ENCODE peak calls at places on chromosomes 3 and 15, in seven cellular contexts. One of them, this sample, is unnamed.

GRCh38 chr15:52021128-52021671 is 2.2 kb downstream of the MAPK6 start:
- DNase-seq in astrocyte of the spinal cord: peak; percentile 93
- DNase-seq in HCT116: peak; percentile 54
- DNase-seq in choroid plexus epithelial cell: peak; percentile 97
- DNase-seq in activated B cell treated with CpG ODN at 0.5 μM for 24 hours: no peak
- DNase-seq in RWPE1: peak; percentile 89
- DNase-seq in PC-3: peak; percentile 71
- DNase-seq in this sample: peak; percentile 91

GRCh38 chr15:58043192-58043903 is 22.2 kb downstream of the ALDH1A2 start:
- DNase-seq in astrocyte of the spinal cord: peak; percentile 35
- DNase-seq in HCT116: peak; percentile 29
- DNase-seq in choroid plexus epithelial cell: peak; percentile 66
- DNase-seq in activated B cell treated with CpG ODN at 0.5 μM for 24 hours: no peak
- DNase-seq in RWPE1: no peak
- DNase-seq in PC-3: peak; percentile 42
- DNase-seq in this sample: peak; percentile 66

GRCh38 chr3:143627336-143627735 is 220.9 kb downstream of the SLC9A9 start:
- DNase-seq in astrocyte of the spinal cord: peak; percentile 61
- DNase-seq in HCT116: no peak
- DNase-seq in choroid plexus epithelial cell: peak; percentile 47
- DNase-seq in activated B cell treated with CpG ODN at 0.5 μM for 24 hours: no peak
- DNase-seq in RWPE1: no peak
- DNase-seq in PC-3: no peak
- DNase-seq in this sample: peak; percentile 47

GRCh38 chr15:94263341-94264273 is 32.2 kb downstream of the MCTP2 start:
- DNase-seq in astrocyte of the spinal cord: peak; percentile 14
- DNase-seq in HCT116: no peak
- DNase-seq in choroid plexus epithelial cell: no peak
- DNase-seq in activated B cell treated with CpG ODN at 0.5 μM for 24 hours: no peak
- DNase-seq in RWPE1: no peak
- DNase-seq in PC-3: no peak
- DNase-seq in this sample: peak; percentile 44

GRCh38 chr15:23855947-23856346 is 168.8 kb upstream of the NDN start:
- DNase-seq in astrocyte of the spinal cord: no peak
- DNase-seq in HCT116: no peak
- DNase-seq in choroid plexus epithelial cell: no peak
- DNase-seq in activated B cell treated with CpG ODN at 0.5 μM for 24 hours: no peak
- DNase-seq in RWPE1: no peak
- DNase-seq in PC-3: no peak
- DNase-seq in this sample: no peak

GRCh38 chr3:66133050-66133757 is 87.6 kb upstream of the SLC25A26 start:
- DNase-seq in astrocyte of the spinal cord: peak; percentile 78
- DNase-seq in HCT116: no peak
- DNase-seq in choroid plexus epithelial cell: peak; percentile 70
- DNase-seq in activated B cell treated with CpG ODN at 0.5 μM for 24 hours: no peak
- DNase-seq in RWPE1: no peak
- DNase-seq in PC-3: peak; percentile 73
- DNase-seq in this sample: no peak

GRCh38 chr15:60423540-60423939 is 25.8 kb upstream of the ANXA2 start:
- DNase-seq in astrocyte of the spinal cord: peak; percentile 94
- DNase-seq in HCT116: peak; percentile 52
- DNase-seq in choroid plexus epithelial cell: peak; percentile 96
- DNase-seq in activated B cell treated with CpG ODN at 0.5 μM for 24 hours: no peak
- DNase-seq in RWPE1: peak; percentile 69
- DNase-seq in PC-3: peak; percentile 88
- DNase-seq in this sample: peak; percentile 66

GRCh38 chr3:126117786-126118185 is 33.9 kb upstream of the SLC41A3 start:
- DNase-seq in astrocyte of the spinal cord: no peak
- DNase-seq in HCT116: no peak
- DNase-seq in choroid plexus epithelial cell: no peak
- DNase-seq in activated B cell treated with CpG ODN at 0.5 μM for 24 hours: peak; percentile 3
- DNase-seq in RWPE1: no peak
- DNase-seq in PC-3: no peak
- DNase-seq in this sample: no peak

GRCh38 chr3:39146611-39147373 is 6.6 kb downstream of the CSRNP1 start:
- DNase-seq in astrocyte of the spinal cord: peak; percentile 97
- DNase-seq in HCT116: peak; percentile 77
- DNase-seq in choroid plexus epithelial cell: peak; percentile 99
- DNase-seq in activated B cell treated with CpG ODN at 0.5 μM for 24 hours: no peak
- DNase-seq in RWPE1: peak; percentile 81
- DNase-seq in PC-3: peak; percentile 97
- DNase-seq in this sample: peak; percentile 97

GRCh38 chr15:41323611-41324010 is 8.8 kb downstream of the OIP5 start:
- DNase-seq in astrocyte of the spinal cord: no peak
- DNase-seq in HCT116: no peak
- DNase-seq in choroid plexus epithelial cell: no peak
- DNase-seq in activated B cell treated with CpG ODN at 0.5 μM for 24 hours: no peak
- DNase-seq in RWPE1: no peak
- DNase-seq in PC-3: no peak
- DNase-seq in this sample: no peak

GRCh38 chr3:46412786-46413298 is 5.8 kb downstream of the CCRL2 start:
- DNase-seq in astrocyte of the spinal cord: no peak
- DNase-seq in HCT116: no peak
- DNase-seq in choroid plexus epithelial cell: no peak
- DNase-seq in activated B cell treated with CpG ODN at 0.5 μM for 24 hours: no peak
- DNase-seq in RWPE1: no peak
- DNase-seq in PC-3: no peak
- DNase-seq in this sample: no peak

GRCh38 chr15:70324001-70324974 is 226.6 kb upstream of the TLE3 start:
- DNase-seq in astrocyte of the spinal cord: peak; percentile 83
- DNase-seq in HCT116: no peak
- DNase-seq in choroid plexus epithelial cell: peak; percentile 86
- DNase-seq in activated B cell treated with CpG ODN at 0.5 μM for 24 hours: no peak
- DNase-seq in RWPE1: peak; percentile 86
- DNase-seq in PC-3: peak; percentile 94
- DNase-seq in this sample: peak; percentile 78

GRCh38 chr3:31699309-31699953 is 166.7 kb downstream of the STT3B start:
- DNase-seq in astrocyte of the spinal cord: no peak
- DNase-seq in HCT116: no peak
- DNase-seq in choroid plexus epithelial cell: no peak
- DNase-seq in activated B cell treated with CpG ODN at 0.5 μM for 24 hours: no peak
- DNase-seq in RWPE1: no peak
- DNase-seq in PC-3: peak; percentile 87
- DNase-seq in this sample: peak; percentile 72

GRCh38 chr3:58164199-58164879 is 46.4 kb downstream of the DNASE1L3 start:
- DNase-seq in astrocyte of the spinal cord: peak; percentile 84
- DNase-seq in HCT116: no peak
- DNase-seq in choroid plexus epithelial cell: peak; percentile 60
- DNase-seq in activated B cell treated with CpG ODN at 0.5 μM for 24 hours: no peak
- DNase-seq in RWPE1: no peak
- DNase-seq in PC-3: peak; percentile 60
- DNase-seq in this sample: peak; percentile 38
- TF ChIP-seq CTCF in astrocyte of the spinal cord: no peak
- TF ChIP-seq CTCF in HCT116: no peak
- TF ChIP-seq CTCF in choroid plexus epithelial cell: no peak
- TF ChIP-seq CTCF in activated B cell treated with CpG ODN at 0.5 μM for 24 hours: no peak
- TF ChIP-seq CTCF in RWPE1: no peak
- TF ChIP-seq CTCF in PC-3: no peak
- TF ChIP-seq CTCF in this sample: no peak

DNA sequence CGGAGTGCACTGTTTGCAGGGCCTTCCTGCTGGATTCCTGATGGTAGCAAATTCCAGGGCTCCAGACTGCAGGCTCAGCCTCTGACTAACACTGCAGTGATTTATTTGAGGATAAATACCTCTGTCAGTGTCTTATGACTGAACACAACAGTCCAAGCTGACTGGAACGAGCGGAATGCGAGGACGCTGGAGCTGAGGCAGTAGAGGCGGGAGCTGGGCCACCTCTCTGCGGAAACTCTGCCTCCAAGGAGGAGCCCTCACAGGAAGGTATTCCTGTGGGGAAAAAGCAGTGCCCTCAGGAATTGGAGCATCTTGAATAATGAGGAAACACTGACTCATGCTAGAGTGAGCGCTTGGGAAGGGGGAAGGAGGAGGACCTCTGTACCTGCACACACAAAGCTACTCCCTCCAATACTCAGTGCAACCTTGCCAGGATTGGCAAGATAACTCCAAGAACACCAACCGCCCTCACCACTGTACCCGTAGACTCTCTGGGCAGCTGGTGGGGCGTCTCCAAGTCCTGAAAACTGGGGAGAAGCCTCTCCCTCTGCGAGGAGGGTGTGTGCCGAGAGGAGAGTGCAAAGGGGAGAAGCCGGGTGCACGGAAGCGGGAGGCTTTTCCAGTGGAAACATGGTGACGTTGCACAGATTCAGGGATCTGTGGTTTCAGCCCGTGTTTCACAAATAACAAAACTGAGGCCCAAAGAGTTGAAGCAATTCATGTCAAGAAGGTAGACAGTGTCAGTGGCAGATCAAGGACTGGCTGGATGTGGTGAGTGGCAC is 43.0 kb downstream of the VGLL4 start:
- DNase-seq in astrocyte of the spinal cord: peak; percentile 99
- DNase-seq in HCT116: peak; percentile 61
- DNase-seq in choroid plexus epithelial cell: peak; percentile 98
- DNase-seq in activated B cell treated with CpG ODN at 0.5 μM for 24 hours: no peak
- DNase-seq in RWPE1: peak; percentile 75
- DNase-seq in PC-3: peak; percentile 99
- DNase-seq in this sample: peak; percentile 97
- TF ChIP-seq CTCF in astrocyte of the spinal cord: no peak
- TF ChIP-seq CTCF in HCT116: no peak
- TF ChIP-seq CTCF in choroid plexus epithelial cell: no peak
- TF ChIP-seq CTCF in activated B cell treated with CpG ODN at 0.5 μM for 24 hours: no peak
- TF ChIP-seq CTCF in RWPE1: no peak
- TF ChIP-seq CTCF in PC-3: no peak
- TF ChIP-seq CTCF in this sample: no peak

GRCh38 chr3:62214850-62215249 is 158.5 kb downstream of the FEZF2 start:
- DNase-seq in astrocyte of the spinal cord: no peak
- DNase-seq in HCT116: no peak
- DNase-seq in choroid plexus epithelial cell: no peak
- DNase-seq in activated B cell treated with CpG ODN at 0.5 μM for 24 hours: no peak
- DNase-seq in RWPE1: no peak
- DNase-seq in PC-3: no peak
- DNase-seq in this sample: peak; percentile 0
- TF ChIP-seq CTCF in astrocyte of the spinal cord: no peak
- TF ChIP-seq CTCF in HCT116: no peak
- TF ChIP-seq CTCF in choroid plexus epithelial cell: no peak
- TF ChIP-seq CTCF in activated B cell treated with CpG ODN at 0.5 μM for 24 hours: no peak
- TF ChIP-seq CTCF in RWPE1: no peak
- TF ChIP-seq CTCF in PC-3: no peak
- TF ChIP-seq CTCF in this sample: no peak

DNA sequence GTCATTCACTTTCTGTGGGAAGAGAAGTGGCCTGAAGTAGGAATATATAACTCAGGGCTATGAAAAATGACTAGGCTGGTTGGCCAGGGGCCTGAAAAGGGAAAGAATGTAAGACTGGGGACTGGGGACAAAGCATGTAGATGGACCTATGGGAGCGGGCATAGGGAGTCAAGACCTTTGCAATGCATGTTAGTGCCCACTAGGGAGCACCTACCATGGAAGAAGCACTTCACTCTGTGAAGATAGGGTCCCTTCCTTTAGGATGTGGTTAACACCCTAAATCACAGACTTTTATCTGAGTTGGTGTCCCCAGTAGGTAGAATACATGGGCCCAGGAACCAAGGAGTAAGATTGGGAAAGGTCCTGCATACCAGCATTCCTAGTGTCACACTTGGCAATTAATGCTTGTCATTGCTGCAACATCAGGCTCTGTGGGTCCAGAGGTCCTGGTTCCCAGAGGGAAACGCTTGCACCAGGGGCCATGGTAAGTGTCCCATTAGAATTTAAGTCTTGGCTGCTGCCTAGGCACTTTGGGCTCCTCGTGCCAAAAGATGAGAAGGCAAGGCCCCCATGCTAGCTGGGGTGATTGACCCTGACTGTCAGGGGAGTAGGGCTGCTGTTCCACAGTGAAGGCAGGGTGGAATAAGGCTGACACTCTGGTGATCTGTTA is 79.6 kb downstream of the CRYGS start:
- DNase-seq in astrocyte of the spinal cord: no peak
- DNase-seq in HCT116: no peak
- DNase-seq in choroid plexus epithelial cell: no peak
- DNase-seq in activated B cell treated with CpG ODN at 0.5 μM for 24 hours: no peak
- DNase-seq in RWPE1: no peak
- DNase-seq in PC-3: peak; percentile 14
- DNase-seq in this sample: no peak
- TF ChIP-seq CTCF in astrocyte of the spinal cord: no peak
- TF ChIP-seq CTCF in HCT116: peak; percentile 51
- TF ChIP-seq CTCF in choroid plexus epithelial cell: no peak
- TF ChIP-seq CTCF in activated B cell treated with CpG ODN at 0.5 μM for 24 hours: no peak
- TF ChIP-seq CTCF in RWPE1: no peak
- TF ChIP-seq CTCF in PC-3: peak; percentile 40
- TF ChIP-seq CTCF in this sample: no peak

DNA sequence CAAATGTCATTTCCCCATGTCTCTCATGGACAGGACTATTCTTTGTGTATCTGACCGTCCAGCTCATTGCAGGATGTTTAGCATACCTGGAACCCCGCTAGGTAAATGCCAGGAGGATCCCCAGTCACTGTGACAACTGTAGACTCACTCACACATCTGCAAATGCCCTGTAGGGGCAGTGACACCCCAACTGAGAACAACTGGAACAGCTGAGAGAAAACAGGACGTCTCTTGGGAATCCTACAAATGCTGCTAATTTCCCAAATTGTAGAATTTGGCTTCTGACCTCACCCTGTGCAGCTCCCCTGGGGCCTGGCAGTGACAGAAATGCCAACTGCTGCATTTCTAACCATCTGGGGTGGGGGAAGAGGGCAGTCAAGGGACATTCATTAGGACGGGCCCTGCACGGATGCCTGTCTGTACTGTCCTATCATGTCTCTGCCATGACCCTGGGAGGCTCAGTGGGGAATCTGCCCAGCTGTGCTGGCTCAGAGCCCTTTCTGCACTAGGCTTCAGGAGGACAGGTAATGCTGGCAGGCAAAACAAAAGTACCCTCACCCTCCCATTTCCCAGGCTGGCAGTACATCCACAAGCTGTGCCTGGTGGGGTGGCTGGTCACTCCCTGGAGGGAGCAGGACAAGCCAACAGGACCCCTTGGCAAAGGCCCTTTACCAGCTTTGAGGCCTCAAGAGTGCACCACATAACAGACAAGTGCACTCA is 30.4 kb downstream of the RAB6B start:
- DNase-seq in astrocyte of the spinal cord: no peak
- DNase-seq in HCT116: no peak
- DNase-seq in choroid plexus epithelial cell: no peak
- DNase-seq in activated B cell treated with CpG ODN at 0.5 μM for 24 hours: no peak
- DNase-seq in RWPE1: no peak
- DNase-seq in PC-3: no peak
- DNase-seq in this sample: no peak
- TF ChIP-seq CTCF in astrocyte of the spinal cord: no peak
- TF ChIP-seq CTCF in HCT116: no peak
- TF ChIP-seq CTCF in choroid plexus epithelial cell: peak; percentile 12
- TF ChIP-seq CTCF in activated B cell treated with CpG ODN at 0.5 μM for 24 hours: no peak
- TF ChIP-seq CTCF in RWPE1: no peak
- TF ChIP-seq CTCF in PC-3: no peak
- TF ChIP-seq CTCF in this sample: no peak

DNA sequence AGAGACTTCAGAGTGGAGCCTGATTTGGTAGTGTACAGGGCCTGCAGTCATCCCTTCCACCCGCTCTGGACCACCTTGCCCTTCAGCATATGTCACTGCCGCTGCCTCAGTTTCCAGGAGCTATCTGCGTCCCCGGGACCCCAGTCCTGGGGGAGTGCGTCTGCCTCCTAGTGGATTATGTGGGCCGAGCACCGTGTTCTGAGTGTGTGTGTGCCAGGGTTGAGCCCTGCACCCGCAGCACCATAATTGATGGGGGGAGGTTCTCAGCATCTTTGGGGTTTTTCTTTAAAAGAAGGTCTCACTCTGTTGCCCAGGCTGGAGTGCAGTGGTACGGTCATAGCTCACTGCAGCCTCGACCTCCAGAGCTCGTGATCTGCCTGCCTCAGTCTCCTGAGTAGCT is 33.6 kb downstream of the CD276 start:
- DNase-seq in astrocyte of the spinal cord: no peak
- DNase-seq in HCT116: no peak
- DNase-seq in choroid plexus epithelial cell: no peak
- DNase-seq in activated B cell treated with CpG ODN at 0.5 μM for 24 hours: no peak
- DNase-seq in RWPE1: no peak
- DNase-seq in PC-3: no peak
- DNase-seq in this sample: no peak
- TF ChIP-seq CTCF in astrocyte of the spinal cord: peak; percentile 22
- TF ChIP-seq CTCF in HCT116: peak; percentile 46
- TF ChIP-seq CTCF in choroid plexus epithelial cell: peak; percentile 36
- TF ChIP-seq CTCF in activated B cell treated with CpG ODN at 0.5 μM for 24 hours: no peak
- TF ChIP-seq CTCF in RWPE1: no peak
- TF ChIP-seq CTCF in PC-3: peak; percentile 30
- TF ChIP-seq CTCF in this sample: no peak

This sample was measured in MCF 10A.